ENCODE peak calls at places on chromosomes 13 and 19, in four cellular contexts. C is K562, G is GM12878, B is H1. I is an unnamed sample.
A peak's percentile ranks its signal among the peaks of the same experiment; 100 is the strongest.

GRCh38 chr19:46659151-46660007 is 1.6 kb downstream of the DACT3 start:
- DNase-seq in G (no peak), C (peak; percentile 88), B (peak; percentile 71), I (no peak)

GRCh38 chr19:45032421-45032820 is 6.4 kb upstream of the CLASRP start:
- DNase-seq in C (no peak), G (no peak), B (no peak), I (no peak)

GRCh38 chr19:37506387-37507166 is at the start of gene ZNF793:
- DNase-seq in B (peak; percentile 95), G (no peak), C (no peak), I (peak; percentile 54)

GRCh38 chr19:37484406-37485115 is 15.4 kb downstream of the ZNF570 start:
- DNase-seq in B (no peak), G (no peak), C (no peak), I (no peak)

GRCh38 chr19:41995959-41996797 is 2.1 kb upstream of the ATP1A3 start:
- DNase-seq in C (peak; percentile 71), G (no peak), B (peak; percentile 78), I (no peak)

GRCh38 chr13:20090349-20090748 is 70.5 kb downstream of the GJA3 start:
- DNase-seq in B (no peak), G (no peak), C (no peak), I (no peak)

GRCh38 chr13:29605860-29606526 is 10.5 kb upstream of the SLC7A1 start:
- DNase-seq in B (no peak), G (no peak), C (no peak), I (no peak)

GRCh38 chr13:25881946-25882574 is 169.8 kb downstream of the SHISA2 start:
- DNase-seq in G (no peak), C (no peak), B (no peak), I (no peak)

GRCh38 chr19:47232422-47233211 is 1.6 kb upstream of the BBC3 start:
- DNase-seq in C (peak; percentile 6), G (no peak), B (no peak), I (peak; percentile 82)

GRCh38 chr19:3451451-3451866 is 28.9 kb downstream of the SMIM24 start:
- DNase-seq in G (no peak), C (no peak), B (no peak), I (no peak)

GRCh38 chr19:10960314-10961072 is at the start of gene SMARCA4:
- DNase-seq in C (peak; percentile 99), G (peak; percentile 83), B (peak; percentile 96), I (peak; percentile 96)

GRCh38 chr19:46350029-46350757 is 3.3 kb downstream of the PPP5C start:
- DNase-seq in C (peak; percentile 31), G (no peak), B (no peak), I (no peak)

GRCh38 chr13:109336730-109337129 is 449.7 kb downstream of the IRS2 start:
- DNase-seq in C (no peak), B (no peak), G (no peak), I (peak; percentile 85)

GRCh38 chr19:18021121-18021755 is 13.3 kb downstream of the ARRDC2 start:
- DNase-seq in B (no peak), G (no peak), C (peak; percentile 79), I (peak; percentile 88)

GRCh38 chr13:59000770-59001169 is 1163.0 kb downstream of the DIAPH3 start:
- DNase-seq in G (no peak), B (no peak), C (no peak), I (no peak)

GRCh38 chr13:59034198-59034597 is 1129.5 kb downstream of the DIAPH3 start:
- DNase-seq in G (no peak), B (no peak), C (no peak), I (no peak)

GRCh38 chr19:1069009-1069779 is 2.2 kb downstream of the ARHGAP45 start:
- DNase-seq in G (no peak), B (no peak), C (no peak), I (no peak)

GRCh38 chr19:6773323-6773931 is 919 bp downstream of the VAV1 start:
- DNase-seq in B (no peak), C (no peak), G (peak; percentile 64), I (no peak)

GRCh38 chr19:36009220-36009619 is 607 bp upstream of the SYNE4 start:
- DNase-seq in C (no peak), G (no peak), B (peak; percentile 82), I (peak; percentile 48)

GRCh38 chr19:13794388-13794751 is 873 bp upstream of the ZSWIM4 start:
- DNase-seq in G (no peak), C (no peak), B (no peak), I (peak; percentile 96)

GRCh38 chr13:113155982-113156655 is 2.3 kb upstream of the PROZ start:
- DNase-seq in B (peak; percentile 30), G (no peak), C (no peak), I (no peak)

GRCh38 chr13:95204231-95204765 is 97.0 kb downstream of the ABCC4 start:
- DNase-seq in C (no peak), B (no peak), G (no peak), I (no peak)
- H3K4me1 ChIP-seq in C (peaks cover 13% of the 10 kb centered on the region), B (no peaks in the 10 kb centered on the region), G (peaks cover 8% of the 10 kb centered on the region), I (no peaks in the 10 kb centered on the region)

DNA sequence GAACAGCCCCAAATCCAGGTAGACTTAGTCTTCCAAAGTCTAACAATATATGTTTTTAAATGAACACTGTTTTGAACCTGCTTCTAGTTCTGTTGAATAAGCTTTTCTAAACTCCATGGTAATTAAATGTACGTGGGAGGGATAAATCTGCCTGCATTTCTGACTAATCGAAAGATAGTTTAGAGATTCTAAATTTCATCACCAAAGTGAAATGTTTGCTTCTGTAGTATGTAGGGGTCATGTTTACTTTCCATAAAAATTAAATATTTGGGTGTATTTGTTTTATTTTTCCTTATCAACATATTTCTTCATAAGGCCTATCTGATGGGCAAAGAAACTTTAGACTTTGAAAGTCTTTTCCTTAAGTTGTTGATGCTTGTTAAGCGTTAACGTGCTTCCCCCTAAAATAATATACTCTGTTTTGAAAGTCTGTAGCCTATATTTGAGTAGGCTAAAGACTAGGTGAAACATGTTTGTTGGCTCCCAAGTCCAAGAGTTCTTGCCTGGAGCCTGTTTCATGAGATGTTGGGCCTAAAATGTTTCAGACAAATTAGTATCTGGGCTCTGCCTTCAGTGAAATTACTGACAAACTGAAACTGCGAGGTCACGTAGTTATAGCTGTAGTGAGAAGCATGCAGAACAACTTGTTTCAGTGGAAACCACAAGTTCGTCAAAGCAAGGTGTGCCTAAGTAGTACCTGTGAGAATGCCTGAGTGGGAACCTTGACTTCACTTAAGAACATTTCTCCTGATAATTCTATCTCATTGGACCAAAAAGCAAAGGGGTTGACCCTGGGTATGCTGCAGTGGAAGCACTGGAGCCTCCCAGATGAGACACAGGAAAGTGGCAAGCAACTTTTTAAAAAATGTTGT is 126.2 kb downstream of the LMO7 start:
- DNase-seq in C (no peak), B (no peak), G (peak; percentile 84), I (peak; percentile 63)
- TF ChIP-seq CHD1 in C (no peak), B (no peak), G (no peak), I (no peak)

DNA sequence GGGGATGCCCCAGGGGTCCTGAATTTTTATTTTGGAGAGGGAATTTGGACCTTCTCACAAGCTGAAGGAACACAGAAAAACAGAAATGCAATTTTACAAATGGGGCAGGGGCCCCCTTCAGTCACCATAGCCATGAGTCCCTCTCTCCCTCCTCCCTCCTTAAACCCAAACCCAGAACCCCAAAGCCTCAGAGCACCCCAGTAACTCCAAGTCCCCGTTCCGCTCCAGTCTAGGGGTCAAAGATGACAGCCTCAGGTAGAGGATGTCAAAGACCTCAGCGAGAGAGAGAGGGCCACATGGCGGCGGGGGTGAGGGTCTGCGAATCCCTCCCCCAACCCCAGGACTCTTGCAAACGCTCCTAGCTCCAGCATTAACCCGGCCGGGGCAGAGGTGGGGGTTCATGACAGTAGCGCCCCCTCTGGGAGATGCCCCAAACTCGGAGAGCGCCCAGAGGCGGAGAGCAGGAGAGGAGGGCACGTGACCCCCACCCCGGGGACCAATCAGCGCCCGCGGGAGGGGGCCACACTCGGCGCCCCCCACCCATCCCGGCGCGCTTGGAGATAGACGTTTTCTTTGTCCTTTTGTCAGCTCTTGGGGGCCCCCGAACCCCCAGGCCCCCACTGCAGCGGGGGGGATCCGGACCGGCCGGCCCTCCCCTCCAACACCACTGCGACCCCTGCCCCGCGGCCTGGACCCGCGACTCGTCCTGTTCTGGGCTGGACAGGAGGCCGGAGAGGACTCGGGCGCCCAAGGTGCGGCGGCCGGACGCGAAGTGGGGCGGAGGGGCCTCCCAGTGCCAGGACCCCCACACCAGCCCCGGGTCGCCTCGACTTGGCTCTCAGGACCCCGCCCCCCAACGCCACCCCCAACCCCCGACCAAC is 20.8 kb upstream of the SEMA6B start:
- DNase-seq in G (no peak), C (peak; percentile 71), B (peak; percentile 85), I (no peak)
- H3K9ac ChIP-seq in G (no peak overlapping the region), C (peak overlapping the region; percentile 57), B (no peak overlapping the region), I (no peak overlapping the region)

GRCh38 chr19:8666814-8667405 is 31.7 kb downstream of the ACTL9 start:
- DNase-seq in C (no peak), G (no peak), B (no peak), I (no peak)
- H3K4me1 ChIP-seq in C (peaks cover 2% of the 10 kb centered on the region), G (no peaks in the 10 kb centered on the region), B (no peaks in the 10 kb centered on the region), I (no peaks in the 10 kb centered on the region)

GRCh38 chr13:56659041-56659471 is 481.7 kb upstream of the PRR20A start:
- DNase-seq in G (no peak), B (no peak), C (no peak), I (no peak)
- TF ChIP-seq CHD1 in G (no peak), B (no peak), C (no peak), I (no peak)